ENCODE peak calls at places on chromosomes 6 and 20, in five cellular contexts. One of them, this sample, is unnamed.

GRCh38 chr6:36431197-36431596 is 11.5 kb downstream of the PXT1 start:
- DNase-seq in A549: no peak
- DNase-seq in upper lobe of right lung: no peak
- DNase-seq in tibial artery: no peak
- DNase-seq in hepatocyte: no peak
- DNase-seq in this sample: no peak

GRCh38 chr20:33262658-33263065 is 20.4 kb upstream of the BPIFB1 start:
- DNase-seq in A549: peak; percentile 68
- DNase-seq in upper lobe of right lung: no peak
- DNase-seq in tibial artery: no peak
- DNase-seq in hepatocyte: peak; percentile 86
- DNase-seq in this sample: no peak

GRCh38 chr6:159106627-159107241 is 61.9 kb upstream of the TAGAP start:
- DNase-seq in A549: peak; percentile 59
- DNase-seq in upper lobe of right lung: no peak
- DNase-seq in tibial artery: no peak
- DNase-seq in hepatocyte: no peak
- DNase-seq in this sample: no peak

GRCh38 chr20:63706852-63707557 is 771 bp downstream of the ARFRP1 start:
- DNase-seq in A549: peak; percentile 74
- DNase-seq in upper lobe of right lung: peak; percentile 83
- DNase-seq in tibial artery: no peak
- DNase-seq in hepatocyte: peak; percentile 72
- DNase-seq in this sample: peak; percentile 33

GRCh38 chr6:2714359-2714895 is 36.3 kb downstream of the MYLK4 start:
- DNase-seq in A549: peak; percentile 49
- DNase-seq in upper lobe of right lung: no peak
- DNase-seq in tibial artery: no peak
- DNase-seq in hepatocyte: no peak
- DNase-seq in this sample: no peak

GRCh38 chr6:44058617-44059358 is 68.5 kb downstream of the MRPL14 start:
- DNase-seq in A549: peak; percentile 96
- DNase-seq in upper lobe of right lung: peak; percentile 92
- DNase-seq in tibial artery: peak; percentile 93
- DNase-seq in hepatocyte: peak; percentile 88
- DNase-seq in this sample: peak; percentile 96

GRCh38 chr6:28657756-28658465 is 132.2 kb downstream of the GPX5 start:
- DNase-seq in A549: peak; percentile 58
- DNase-seq in upper lobe of right lung: no peak
- DNase-seq in tibial artery: no peak
- DNase-seq in hepatocyte: peak; percentile 80
- DNase-seq in this sample: no peak

GRCh38 chr20:63750807-63751470 is 11.4 kb downstream of the SLC2A4RG start:
- DNase-seq in A549: no peak
- DNase-seq in upper lobe of right lung: no peak
- DNase-seq in tibial artery: no peak
- DNase-seq in hepatocyte: no peak
- DNase-seq in this sample: no peak

GRCh38 chr6:5499644-5500306 is 238.5 kb downstream of the FARS2 start:
- DNase-seq in A549: no peak
- DNase-seq in upper lobe of right lung: no peak
- DNase-seq in tibial artery: no peak
- DNase-seq in hepatocyte: no peak
- DNase-seq in this sample: no peak

GRCh38 chr20:50242863-50243609 is 52.4 kb downstream of the CEBPB start:
- DNase-seq in A549: no peak
- DNase-seq in upper lobe of right lung: no peak
- DNase-seq in tibial artery: no peak
- DNase-seq in hepatocyte: no peak
- DNase-seq in this sample: peak; percentile 26

GRCh38 chr6:30612687-30613248 is 4.3 kb downstream of the PPP1R10 start:
- DNase-seq in A549: no peak
- DNase-seq in upper lobe of right lung: no peak
- DNase-seq in tibial artery: no peak
- DNase-seq in hepatocyte: no peak
- DNase-seq in this sample: no peak

GRCh38 chr20:31260326-31260932 is 3.0 kb downstream of the DEFB115 start:
- DNase-seq in A549: peak; percentile 44
- DNase-seq in upper lobe of right lung: no peak
- DNase-seq in tibial artery: no peak
- DNase-seq in hepatocyte: peak; percentile 44
- DNase-seq in this sample: no peak

GRCh38 chr6:113047148-113047547 is 700.0 kb downstream of the RFPL4B start:
- DNase-seq in A549: peak; percentile 34
- DNase-seq in upper lobe of right lung: no peak
- DNase-seq in tibial artery: no peak
- DNase-seq in hepatocyte: no peak
- DNase-seq in this sample: no peak

GRCh38 chr20:13771853-13772453 is 12.8 kb downstream of the ESF1 start:
- DNase-seq in A549: peak; percentile 25
- DNase-seq in upper lobe of right lung: no peak
- DNase-seq in tibial artery: no peak
- DNase-seq in hepatocyte: peak; percentile 49
- DNase-seq in this sample: no peak

GRCh38 chr6:156780962-156781705 is 4.0 kb downstream of the ARID1B start:
- DNase-seq in A549: no peak
- DNase-seq in upper lobe of right lung: no peak
- DNase-seq in tibial artery: no peak
- DNase-seq in hepatocyte: no peak
- DNase-seq in this sample: no peak

GRCh38 chr6:93419304-93420162 is at the start of gene EPHA7:
- DNase-seq in A549: peak; percentile 74
- DNase-seq in upper lobe of right lung: peak; percentile 93
- DNase-seq in tibial artery: peak; percentile 84
- DNase-seq in hepatocyte: peak; percentile 97
- DNase-seq in this sample: peak; percentile 27

GRCh38 chr6:2124260-2124709 is 121.1 kb downstream of the GMDS start:
- DNase-seq in A549: no peak
- DNase-seq in upper lobe of right lung: no peak
- DNase-seq in tibial artery: peak; percentile 55
- DNase-seq in hepatocyte: no peak
- DNase-seq in this sample: no peak

DNA sequence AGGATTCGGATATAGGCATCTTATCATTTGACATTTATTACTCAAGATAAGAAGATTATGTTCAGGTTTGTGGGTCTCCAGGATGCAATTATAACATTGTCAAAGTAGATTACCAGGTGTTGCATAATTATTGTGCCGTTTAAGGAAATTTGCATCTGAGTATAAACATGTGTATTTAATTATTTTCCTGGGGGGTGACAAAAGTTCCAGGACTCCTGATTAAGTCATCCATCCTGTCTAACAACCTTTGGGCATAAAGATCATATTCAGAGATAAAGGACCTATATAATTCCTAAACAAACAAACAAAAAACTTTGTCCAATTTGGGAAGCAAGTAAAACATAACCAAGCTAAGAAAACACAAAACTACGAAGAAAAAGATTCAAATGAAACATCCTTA is 3.3 kb upstream of the PPP1R14C start:
- DNase-seq in A549: no peak
- DNase-seq in upper lobe of right lung: no peak
- DNase-seq in tibial artery: no peak
- DNase-seq in hepatocyte: no peak
- DNase-seq in this sample: no peak
- H3K27ac ChIP-seq in A549: no peak overlapping the region
- H3K27ac ChIP-seq in upper lobe of right lung: no peak overlapping the region
- H3K27ac ChIP-seq in tibial artery: no peak overlapping the region
- H3K27ac ChIP-seq in hepatocyte: no peak overlapping the region
- H3K27ac ChIP-seq in this sample: no peak overlapping the region

GRCh38 chr6:161486326-161486725 is 212.5 kb upstream of the AGPAT4 start:
- DNase-seq in A549: peak; percentile 64
- DNase-seq in upper lobe of right lung: no peak
- DNase-seq in tibial artery: no peak
- DNase-seq in hepatocyte: peak; percentile 36
- DNase-seq in this sample: peak; percentile 84
- H3K27ac ChIP-seq in A549: peak overlapping the region; percentile 87
- H3K27ac ChIP-seq in upper lobe of right lung: no peak overlapping the region
- H3K27ac ChIP-seq in tibial artery: no peak overlapping the region
- H3K27ac ChIP-seq in hepatocyte: no peak overlapping the region
- H3K27ac ChIP-seq in this sample: peak overlapping the region; percentile 63

GRCh38 chr20:36155629-36155971 is 1.1 kb downstream of the EPB41L1 start:
- DNase-seq in A549: no peak
- DNase-seq in upper lobe of right lung: no peak
- DNase-seq in tibial artery: no peak
- DNase-seq in hepatocyte: no peak
- DNase-seq in this sample: no peak
- H3K27ac ChIP-seq in A549: peak overlapping the region; percentile 94
- H3K27ac ChIP-seq in upper lobe of right lung: no peak overlapping the region
- H3K27ac ChIP-seq in tibial artery: peak overlapping the region; percentile 82
- H3K27ac ChIP-seq in hepatocyte: no peak overlapping the region
- H3K27ac ChIP-seq in this sample: no peak overlapping the region

DNA sequence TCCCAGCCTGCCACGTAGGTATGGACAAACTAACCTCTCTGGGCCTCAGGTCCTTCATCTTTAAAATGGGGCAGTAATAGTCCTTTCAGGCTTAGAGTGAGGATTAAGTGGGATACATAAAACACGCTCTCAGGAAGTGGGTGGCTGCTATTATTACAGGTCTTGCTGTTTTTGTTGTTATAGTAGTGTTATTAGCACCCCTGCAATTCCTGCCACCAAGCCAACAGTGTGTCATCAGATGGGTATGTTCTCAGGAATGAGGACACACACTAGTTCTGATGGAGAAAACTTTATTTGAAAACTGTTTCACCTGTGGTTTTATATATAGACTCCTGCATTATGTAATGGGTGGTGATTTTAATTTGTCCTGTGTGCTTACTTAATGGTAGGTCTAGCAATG is 131.7 kb downstream of the LRRC1 start:
- DNase-seq in A549: no peak
- DNase-seq in upper lobe of right lung: no peak
- DNase-seq in tibial artery: no peak
- DNase-seq in hepatocyte: no peak
- DNase-seq in this sample: no peak
- H3K27ac ChIP-seq in A549: no peak overlapping the region
- H3K27ac ChIP-seq in upper lobe of right lung: no peak overlapping the region
- H3K27ac ChIP-seq in tibial artery: no peak overlapping the region
- H3K27ac ChIP-seq in hepatocyte: peak overlapping the region; percentile 62
- H3K27ac ChIP-seq in this sample: peak overlapping the region; percentile 60